ENCODE peak calls at places on chromosomes 5 and 9, in nine cellular contexts. One of them, this sample, is unnamed.

GRCh38 chr5:38400365-38400764 is 142.0 kb downstream of the EGFLAM start:
- DNase-seq in hepatocyte: no peak
- DNase-seq in MM.1S: no peak
- DNase-seq in OCI-LY7: no peak
- DNase-seq in PC-3: no peak
- DNase-seq in SK-N-SH: no peak
- DNase-seq in GM23338: no peak
- DNase-seq in GM23248: no peak
- DNase-seq in HCT116: no peak
- DNase-seq in this sample: no peak

GRCh38 chr9:20582150-20582549 is 40.1 kb downstream of the MLLT3 start:
- DNase-seq in GM23338: no peak
- DNase-seq in SK-N-SH: no peak
- DNase-seq in MM.1S: no peak
- DNase-seq in hepatocyte: no peak
- DNase-seq in PC-3: no peak
- DNase-seq in GM23248: no peak
- DNase-seq in HCT116: no peak
- DNase-seq in OCI-LY7: no peak
- DNase-seq in this sample: no peak

GRCh38 chr5:132002701-132003100 is 8.8 kb downstream of the ACSL6 start:
- DNase-seq in GM23338: no peak
- DNase-seq in GM23248: no peak
- DNase-seq in PC-3: no peak
- DNase-seq in MM.1S: no peak
- DNase-seq in SK-N-SH: no peak
- DNase-seq in HCT116: no peak
- DNase-seq in OCI-LY7: no peak
- DNase-seq in hepatocyte: no peak
- DNase-seq in this sample: no peak

GRCh38 chr9:17613723-17614122 is 34.9 kb downstream of the SH3GL2 start:
- DNase-seq in OCI-LY7: no peak
- DNase-seq in SK-N-SH: no peak
- DNase-seq in GM23338: no peak
- DNase-seq in HCT116: no peak
- DNase-seq in hepatocyte: no peak
- DNase-seq in PC-3: peak; percentile 93
- DNase-seq in GM23248: peak; percentile 67
- DNase-seq in MM.1S: no peak
- DNase-seq in this sample: peak; percentile 41

GRCh38 chr5:140639093-140639821 is at the start of gene TMCO6:
- DNase-seq in PC-3: peak; percentile 93
- DNase-seq in GM23248: peak; percentile 99
- DNase-seq in MM.1S: peak; percentile 94
- DNase-seq in SK-N-SH: peak; percentile 100
- DNase-seq in GM23338: peak; percentile 97
- DNase-seq in OCI-LY7: peak; percentile 91
- DNase-seq in hepatocyte: peak; percentile 99
- DNase-seq in HCT116: peak; percentile 73
- DNase-seq in this sample: peak; percentile 98

GRCh38 chr9:100307061-100307460 is 45.7 kb downstream of the TEX10 start:
- DNase-seq in HCT116: no peak
- DNase-seq in OCI-LY7: no peak
- DNase-seq in PC-3: no peak
- DNase-seq in SK-N-SH: no peak
- DNase-seq in GM23248: no peak
- DNase-seq in GM23338: no peak
- DNase-seq in hepatocyte: no peak
- DNase-seq in MM.1S: no peak
- DNase-seq in this sample: no peak

GRCh38 chr9:97425992-97426336 is 14.1 kb downstream of the TDRD7 start:
- DNase-seq in GM23338: no peak
- DNase-seq in HCT116: no peak
- DNase-seq in hepatocyte: no peak
- DNase-seq in OCI-LY7: no peak
- DNase-seq in PC-3: peak; percentile 28
- DNase-seq in MM.1S: no peak
- DNase-seq in GM23248: no peak
- DNase-seq in SK-N-SH: no peak
- DNase-seq in this sample: no peak

GRCh38 chr5:17951392-17952169 is 317.3 kb downstream of the TAF11L14 start:
- DNase-seq in HCT116: no peak
- DNase-seq in SK-N-SH: no peak
- DNase-seq in GM23338: peak; percentile 88
- DNase-seq in GM23248: no peak
- DNase-seq in MM.1S: no peak
- DNase-seq in OCI-LY7: no peak
- DNase-seq in PC-3: peak; percentile 98
- DNase-seq in hepatocyte: peak; percentile 16
- DNase-seq in this sample: peak; percentile 60

GRCh38 chr5:55914971-55915370 is 63.8 kb downstream of the IL31RA start:
- DNase-seq in OCI-LY7: no peak
- DNase-seq in hepatocyte: no peak
- DNase-seq in GM23338: no peak
- DNase-seq in SK-N-SH: no peak
- DNase-seq in PC-3: no peak
- DNase-seq in HCT116: no peak
- DNase-seq in MM.1S: no peak
- DNase-seq in GM23248: no peak
- DNase-seq in this sample: no peak

GRCh38 chr9:82106536-82106935 is 118.0 kb downstream of the SPATA31D1 start:
- DNase-seq in GM23248: no peak
- DNase-seq in MM.1S: no peak
- DNase-seq in OCI-LY7: no peak
- DNase-seq in GM23338: no peak
- DNase-seq in SK-N-SH: no peak
- DNase-seq in HCT116: no peak
- DNase-seq in PC-3: no peak
- DNase-seq in hepatocyte: no peak
- DNase-seq in this sample: no peak

GRCh38 chr9:17810728-17811634 is 232.1 kb downstream of the SH3GL2 start:
- DNase-seq in GM23338: peak; percentile 87
- DNase-seq in SK-N-SH: peak; percentile 50
- DNase-seq in hepatocyte: peak; percentile 90
- DNase-seq in MM.1S: peak; percentile 41
- DNase-seq in PC-3: peak; percentile 69
- DNase-seq in HCT116: peak; percentile 15
- DNase-seq in GM23248: peak; percentile 84
- DNase-seq in OCI-LY7: peak; percentile 68
- DNase-seq in this sample: peak; percentile 88

GRCh38 chr5:135598691-135599395 is 20.1 kb upstream of the CXCL14 start:
- DNase-seq in MM.1S: no peak
- DNase-seq in hepatocyte: no peak
- DNase-seq in HCT116: no peak
- DNase-seq in GM23338: no peak
- DNase-seq in SK-N-SH: no peak
- DNase-seq in GM23248: no peak
- DNase-seq in OCI-LY7: no peak
- DNase-seq in PC-3: no peak
- DNase-seq in this sample: no peak

GRCh38 chr9:136016221-136016881 is 55.2 kb upstream of the UBAC1 start:
- DNase-seq in HCT116: no peak
- DNase-seq in OCI-LY7: no peak
- DNase-seq in GM23338: no peak
- DNase-seq in PC-3: no peak
- DNase-seq in hepatocyte: no peak
- DNase-seq in MM.1S: no peak
- DNase-seq in GM23248: no peak
- DNase-seq in SK-N-SH: peak; percentile 24
- DNase-seq in this sample: no peak
- TF ChIP-seq EZH2phosphoT487 in HCT116: no peak
- TF ChIP-seq EZH2phosphoT487 in OCI-LY7: no peak
- TF ChIP-seq EZH2phosphoT487 in GM23338: no peak
- TF ChIP-seq EZH2phosphoT487 in PC-3: no peak
- TF ChIP-seq EZH2phosphoT487 in hepatocyte: no peak
- TF ChIP-seq EZH2phosphoT487 in MM.1S: no peak
- TF ChIP-seq EZH2phosphoT487 in GM23248: no peak
- TF ChIP-seq EZH2phosphoT487 in SK-N-SH: no peak
- TF ChIP-seq EZH2phosphoT487 in this sample: no peak

DNA sequence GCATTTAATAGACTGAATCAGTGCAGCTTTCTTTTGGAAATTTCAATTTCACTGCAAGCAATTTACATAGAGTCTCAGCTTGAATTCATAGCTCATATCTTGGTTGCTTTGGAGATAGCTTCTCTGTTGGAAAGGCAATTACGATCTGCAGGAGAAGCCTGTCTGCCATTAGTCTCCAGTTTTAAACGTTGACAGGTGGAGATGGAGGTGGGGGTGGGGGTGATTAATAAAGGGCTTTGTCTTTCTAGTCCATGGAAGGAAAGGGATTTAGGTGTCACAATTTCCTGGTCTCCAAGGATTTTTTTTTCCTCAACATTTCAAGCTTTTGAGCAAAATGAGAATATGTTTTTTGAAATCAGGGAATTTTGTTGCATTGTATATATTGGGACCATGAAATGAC is 184.8 kb downstream of the CARTPT start:
- DNase-seq in HCT116: no peak
- DNase-seq in SK-N-SH: no peak
- DNase-seq in MM.1S: no peak
- DNase-seq in GM23338: no peak
- DNase-seq in GM23248: no peak
- DNase-seq in OCI-LY7: no peak
- DNase-seq in hepatocyte: no peak
- DNase-seq in PC-3: no peak
- DNase-seq in this sample: no peak
- TF ChIP-seq EZH2phosphoT487 in HCT116: no peak
- TF ChIP-seq EZH2phosphoT487 in SK-N-SH: no peak
- TF ChIP-seq EZH2phosphoT487 in MM.1S: no peak
- TF ChIP-seq EZH2phosphoT487 in GM23338: no peak
- TF ChIP-seq EZH2phosphoT487 in GM23248: no peak
- TF ChIP-seq EZH2phosphoT487 in OCI-LY7: no peak
- TF ChIP-seq EZH2phosphoT487 in hepatocyte: no peak
- TF ChIP-seq EZH2phosphoT487 in PC-3: no peak
- TF ChIP-seq EZH2phosphoT487 in this sample: no peak

GRCh38 chr5:35675392-35675791 is 57.7 kb downstream of the SPEF2 start:
- DNase-seq in MM.1S: no peak
- DNase-seq in GM23248: no peak
- DNase-seq in hepatocyte: no peak
- DNase-seq in PC-3: no peak
- DNase-seq in OCI-LY7: no peak
- DNase-seq in GM23338: peak; percentile 21
- DNase-seq in HCT116: no peak
- DNase-seq in SK-N-SH: no peak
- DNase-seq in this sample: no peak

GRCh38 chr5:35672995-35673394 is 55.3 kb downstream of the SPEF2 start:
- DNase-seq in PC-3: no peak
- DNase-seq in MM.1S: no peak
- DNase-seq in GM23338: peak; percentile 47
- DNase-seq in GM23248: no peak
- DNase-seq in SK-N-SH: no peak
- DNase-seq in HCT116: no peak
- DNase-seq in hepatocyte: no peak
- DNase-seq in OCI-LY7: peak; percentile 77
- DNase-seq in this sample: no peak

GRCh38 chr5:35671516-35671915 is 53.9 kb downstream of the SPEF2 start:
- DNase-seq in MM.1S: no peak
- DNase-seq in SK-N-SH: no peak
- DNase-seq in hepatocyte: no peak
- DNase-seq in GM23338: no peak
- DNase-seq in PC-3: no peak
- DNase-seq in GM23248: no peak
- DNase-seq in HCT116: no peak
- DNase-seq in OCI-LY7: no peak
- DNase-seq in this sample: no peak

GRCh38 chr5:35677878-35678277 is 60.2 kb downstream of the SPEF2 start:
- DNase-seq in HCT116: no peak
- DNase-seq in MM.1S: no peak
- DNase-seq in GM23248: no peak
- DNase-seq in PC-3: no peak
- DNase-seq in SK-N-SH: no peak
- DNase-seq in GM23338: no peak
- DNase-seq in hepatocyte: no peak
- DNase-seq in OCI-LY7: no peak
- DNase-seq in this sample: no peak

GRCh38 chr5:35674049-35674448 is 56.4 kb downstream of the SPEF2 start:
- DNase-seq in MM.1S: no peak
- DNase-seq in hepatocyte: no peak
- DNase-seq in PC-3: no peak
- DNase-seq in HCT116: no peak
- DNase-seq in GM23338: peak; percentile 10
- DNase-seq in GM23248: no peak
- DNase-seq in SK-N-SH: no peak
- DNase-seq in OCI-LY7: no peak
- DNase-seq in this sample: no peak
- TF ChIP-seq EZH2phosphoT487 in MM.1S: no peak
- TF ChIP-seq EZH2phosphoT487 in hepatocyte: no peak
- TF ChIP-seq EZH2phosphoT487 in PC-3: no peak
- TF ChIP-seq EZH2phosphoT487 in HCT116: no peak
- TF ChIP-seq EZH2phosphoT487 in GM23338: no peak
- TF ChIP-seq EZH2phosphoT487 in GM23248: no peak
- TF ChIP-seq EZH2phosphoT487 in SK-N-SH: no peak
- TF ChIP-seq EZH2phosphoT487 in OCI-LY7: no peak
- TF ChIP-seq EZH2phosphoT487 in this sample: no peak

GRCh38 chr9:128610889-128611288 is 45.8 kb downstream of the DYNC2I2 start:
- DNase-seq in PC-3: no peak
- DNase-seq in OCI-LY7: no peak
- DNase-seq in GM23248: no peak
- DNase-seq in hepatocyte: no peak
- DNase-seq in SK-N-SH: no peak
- DNase-seq in GM23338: no peak
- DNase-seq in HCT116: no peak
- DNase-seq in MM.1S: no peak
- DNase-seq in this sample: no peak

GRCh38 chr9:128611600-128612394 is 44.9 kb downstream of the DYNC2I2 start:
- DNase-seq in HCT116: no peak
- DNase-seq in hepatocyte: no peak
- DNase-seq in GM23338: no peak
- DNase-seq in OCI-LY7: no peak
- DNase-seq in PC-3: no peak
- DNase-seq in GM23248: no peak
- DNase-seq in MM.1S: no peak
- DNase-seq in SK-N-SH: no peak
- DNase-seq in this sample: no peak

GRCh38 chr9:128603697-128604096 is 51.3 kb downstream of the SPTAN1 start:
- DNase-seq in SK-N-SH: no peak
- DNase-seq in OCI-LY7: no peak
- DNase-seq in hepatocyte: no peak
- DNase-seq in PC-3: no peak
- DNase-seq in GM23338: no peak
- DNase-seq in GM23248: no peak
- DNase-seq in MM.1S: no peak
- DNase-seq in HCT116: no peak
- DNase-seq in this sample: no peak

GRCh38 chr9:128607642-128608350 is 48.9 kb downstream of the DYNC2I2 start:
- DNase-seq in GM23338: no peak
- DNase-seq in GM23248: peak; percentile 50
- DNase-seq in OCI-LY7: no peak
- DNase-seq in PC-3: peak; percentile 43
- DNase-seq in MM.1S: no peak
- DNase-seq in HCT116: no peak
- DNase-seq in SK-N-SH: no peak
- DNase-seq in hepatocyte: no peak
- DNase-seq in this sample: no peak
- TF ChIP-seq EZH2phosphoT487 in GM23338: no peak
- TF ChIP-seq EZH2phosphoT487 in GM23248: no peak
- TF ChIP-seq EZH2phosphoT487 in OCI-LY7: no peak
- TF ChIP-seq EZH2phosphoT487 in PC-3: no peak
- TF ChIP-seq EZH2phosphoT487 in MM.1S: no peak
- TF ChIP-seq EZH2phosphoT487 in HCT116: no peak
- TF ChIP-seq EZH2phosphoT487 in SK-N-SH: no peak
- TF ChIP-seq EZH2phosphoT487 in hepatocyte: no peak
- TF ChIP-seq EZH2phosphoT487 in this sample: no peak

GRCh38 chr5:149837680-149838269 is 106.8 kb downstream of the PDE6A start:
- DNase-seq in PC-3: peak; percentile 90
- DNase-seq in hepatocyte: peak; percentile 87
- DNase-seq in GM23248: peak; percentile 89
- DNase-seq in OCI-LY7: peak; percentile 37
- DNase-seq in HCT116: peak; percentile 54
- DNase-seq in SK-N-SH: peak; percentile 88
- DNase-seq in GM23338: peak; percentile 91
- DNase-seq in MM.1S: no peak
- DNase-seq in this sample: peak; percentile 88
- TF ChIP-seq EZH2phosphoT487 in PC-3: no peak
- TF ChIP-seq EZH2phosphoT487 in hepatocyte: no peak
- TF ChIP-seq EZH2phosphoT487 in GM23248: no peak
- TF ChIP-seq EZH2phosphoT487 in OCI-LY7: no peak
- TF ChIP-seq EZH2phosphoT487 in HCT116: no peak
- TF ChIP-seq EZH2phosphoT487 in SK-N-SH: no peak
- TF ChIP-seq EZH2phosphoT487 in GM23338: no peak
- TF ChIP-seq EZH2phosphoT487 in MM.1S: no peak
- TF ChIP-seq EZH2phosphoT487 in this sample: no peak